ENCODE peak calls at places on chromosomes 5 and 9, in nine cellular contexts. One of them, this sample, is unnamed.

GRCh38 chr5:113112435-113112834 is 135.8 kb downstream of the DCP2 start:
- DNase-seq in left lung: no peak
- DNase-seq in AG10803: peak; percentile 55
- DNase-seq in IMR-90: peak; percentile 68
- DNase-seq in GM06990: no peak
- DNase-seq in hepatocyte: no peak
- DNase-seq in HepG2: no peak
- DNase-seq in colonic mucosa: no peak
- DNase-seq in RWPE1: peak; percentile 49
- DNase-seq in this sample: no peak

GRCh38 chr5:128227984-128228383 is 144.4 kb downstream of the SLC12A2 start:
- DNase-seq in left lung: no peak
- DNase-seq in AG10803: peak; percentile 75
- DNase-seq in IMR-90: peak; percentile 91
- DNase-seq in GM06990: no peak
- DNase-seq in hepatocyte: no peak
- DNase-seq in HepG2: no peak
- DNase-seq in colonic mucosa: no peak
- DNase-seq in RWPE1: peak; percentile 74
- DNase-seq in this sample: peak; percentile 27

GRCh38 chr5:96487859-96488258 is 54.8 kb upstream of the PCSK1 start:
- DNase-seq in left lung: no peak
- DNase-seq in AG10803: peak; percentile 31
- DNase-seq in IMR-90: no peak
- DNase-seq in GM06990: no peak
- DNase-seq in hepatocyte: no peak
- DNase-seq in HepG2: no peak
- DNase-seq in colonic mucosa: no peak
- DNase-seq in RWPE1: no peak
- DNase-seq in this sample: no peak

GRCh38 chr5:126490167-126490937 is 67.1 kb downstream of the GRAMD2B start:
- DNase-seq in left lung: no peak
- DNase-seq in AG10803: peak; percentile 90
- DNase-seq in IMR-90: no peak
- DNase-seq in GM06990: no peak
- DNase-seq in hepatocyte: no peak
- DNase-seq in HepG2: no peak
- DNase-seq in colonic mucosa: no peak
- DNase-seq in RWPE1: no peak
- DNase-seq in this sample: no peak

GRCh38 chr5:122751293-122751753 is 23.6 kb upstream of the SNX2 start:
- DNase-seq in left lung: no peak
- DNase-seq in AG10803: peak; percentile 18
- DNase-seq in IMR-90: peak; percentile 17
- DNase-seq in GM06990: no peak
- DNase-seq in hepatocyte: peak; percentile 77
- DNase-seq in HepG2: no peak
- DNase-seq in colonic mucosa: no peak
- DNase-seq in RWPE1: peak; percentile 72
- DNase-seq in this sample: no peak

GRCh38 chr9:6270896-6271295 is 55.3 kb downstream of the IL33 start:
- DNase-seq in left lung: no peak
- DNase-seq in AG10803: no peak
- DNase-seq in IMR-90: no peak
- DNase-seq in GM06990: no peak
- DNase-seq in hepatocyte: no peak
- DNase-seq in HepG2: no peak
- DNase-seq in colonic mucosa: no peak
- DNase-seq in RWPE1: no peak
- DNase-seq in this sample: no peak

GRCh38 chr5:59236448-59236847 is 653.6 kb downstream of the RAB3C start:
- DNase-seq in left lung: no peak
- DNase-seq in AG10803: no peak
- DNase-seq in IMR-90: no peak
- DNase-seq in GM06990: no peak
- DNase-seq in hepatocyte: no peak
- DNase-seq in HepG2: no peak
- DNase-seq in colonic mucosa: no peak
- DNase-seq in RWPE1: no peak
- DNase-seq in this sample: no peak

GRCh38 chr5:154220625-154221024 is 30.1 kb downstream of the GALNT10 start:
- DNase-seq in left lung: no peak
- DNase-seq in AG10803: peak; percentile 77
- DNase-seq in IMR-90: peak; percentile 86
- DNase-seq in GM06990: no peak
- DNase-seq in hepatocyte: no peak
- DNase-seq in HepG2: no peak
- DNase-seq in colonic mucosa: no peak
- DNase-seq in RWPE1: peak; percentile 36
- DNase-seq in this sample: no peak

GRCh38 chr5:88889165-88890069 is 6.4 kb upstream of the MEF2C start:
- DNase-seq in left lung: peak; percentile 88
- DNase-seq in AG10803: peak; percentile 42
- DNase-seq in IMR-90: peak; percentile 13
- DNase-seq in GM06990: peak; percentile 86
- DNase-seq in hepatocyte: peak; percentile 49
- DNase-seq in HepG2: no peak
- DNase-seq in colonic mucosa: peak; percentile 37
- DNase-seq in RWPE1: no peak
- DNase-seq in this sample: peak; percentile 77

GRCh38 chr5:176529116-176529823 is 7.9 kb downstream of the RNF44 start:
- DNase-seq in left lung: peak; percentile 63
- DNase-seq in AG10803: no peak
- DNase-seq in IMR-90: no peak
- DNase-seq in GM06990: peak; percentile 46
- DNase-seq in hepatocyte: no peak
- DNase-seq in HepG2: no peak
- DNase-seq in colonic mucosa: no peak
- DNase-seq in RWPE1: no peak
- DNase-seq in this sample: no peak

GRCh38 chr5:17305024-17305423 is 87.6 kb downstream of the BASP1 start:
- DNase-seq in left lung: no peak
- DNase-seq in AG10803: no peak
- DNase-seq in IMR-90: peak; percentile 76
- DNase-seq in GM06990: no peak
- DNase-seq in hepatocyte: peak; percentile 31
- DNase-seq in HepG2: no peak
- DNase-seq in colonic mucosa: no peak
- DNase-seq in RWPE1: no peak
- DNase-seq in this sample: no peak

GRCh38 chr5:41835625-41836024 is 34.6 kb downstream of the OXCT1 start:
- DNase-seq in left lung: no peak
- DNase-seq in AG10803: peak; percentile 82
- DNase-seq in IMR-90: peak; percentile 92
- DNase-seq in GM06990: no peak
- DNase-seq in hepatocyte: peak; percentile 66
- DNase-seq in HepG2: no peak
- DNase-seq in colonic mucosa: no peak
- DNase-seq in RWPE1: peak; percentile 18
- DNase-seq in this sample: peak; percentile 17

GRCh38 chr9:137301086-137301947 is 754 bp downstream of the NRARP start:
- DNase-seq in left lung: peak; percentile 81
- DNase-seq in AG10803: no peak
- DNase-seq in IMR-90: peak; percentile 39
- DNase-seq in GM06990: peak; percentile 73
- DNase-seq in hepatocyte: peak; percentile 83
- DNase-seq in HepG2: no peak
- DNase-seq in colonic mucosa: peak; percentile 32
- DNase-seq in RWPE1: no peak
- DNase-seq in this sample: no peak

GRCh38 chr5:50744761-50745160 is 78.3 kb downstream of the PARP8 start:
- DNase-seq in left lung: no peak
- DNase-seq in AG10803: peak; percentile 38
- DNase-seq in IMR-90: peak; percentile 74
- DNase-seq in GM06990: peak; percentile 23
- DNase-seq in hepatocyte: peak; percentile 16
- DNase-seq in HepG2: no peak
- DNase-seq in colonic mucosa: no peak
- DNase-seq in RWPE1: no peak
- DNase-seq in this sample: no peak

GRCh38 chr5:81393430-81393782 is 528 bp downstream of the ACOT12 start:
- DNase-seq in left lung: no peak
- DNase-seq in AG10803: no peak
- DNase-seq in IMR-90: no peak
- DNase-seq in GM06990: no peak
- DNase-seq in hepatocyte: no peak
- DNase-seq in HepG2: no peak
- DNase-seq in colonic mucosa: no peak
- DNase-seq in RWPE1: no peak
- DNase-seq in this sample: no peak

GRCh38 chr5:81395262-81395661 is 1.3 kb upstream of the ACOT12 start:
- DNase-seq in left lung: no peak
- DNase-seq in AG10803: no peak
- DNase-seq in IMR-90: no peak
- DNase-seq in GM06990: no peak
- DNase-seq in hepatocyte: no peak
- DNase-seq in HepG2: no peak
- DNase-seq in colonic mucosa: no peak
- DNase-seq in RWPE1: no peak
- DNase-seq in this sample: no peak

GRCh38 chr5:81398741-81399140 is 4.8 kb upstream of the ACOT12 start:
- DNase-seq in left lung: no peak
- DNase-seq in AG10803: no peak
- DNase-seq in IMR-90: no peak
- DNase-seq in GM06990: no peak
- DNase-seq in hepatocyte: no peak
- DNase-seq in HepG2: no peak
- DNase-seq in colonic mucosa: no peak
- DNase-seq in RWPE1: no peak
- DNase-seq in this sample: no peak

GRCh38 chr5:81397169-81397568 is 3.2 kb upstream of the ACOT12 start:
- DNase-seq in left lung: no peak
- DNase-seq in AG10803: peak; percentile 40
- DNase-seq in IMR-90: peak; percentile 33
- DNase-seq in GM06990: no peak
- DNase-seq in hepatocyte: no peak
- DNase-seq in HepG2: no peak
- DNase-seq in colonic mucosa: no peak
- DNase-seq in RWPE1: no peak
- DNase-seq in this sample: no peak

GRCh38 chr5:81393783-81394718 is at the start of gene ACOT12:
- DNase-seq in left lung: peak; percentile 78
- DNase-seq in AG10803: no peak
- DNase-seq in IMR-90: peak; percentile 20
- DNase-seq in GM06990: peak; percentile 9
- DNase-seq in hepatocyte: peak; percentile 35
- DNase-seq in HepG2: no peak
- DNase-seq in colonic mucosa: no peak
- DNase-seq in RWPE1: no peak
- DNase-seq in this sample: no peak
- TF ChIP-seq CTCF in left lung: no peak
- TF ChIP-seq CTCF in AG10803: no peak
- TF ChIP-seq CTCF in IMR-90: no peak
- TF ChIP-seq CTCF in GM06990: no peak
- TF ChIP-seq CTCF in hepatocyte: no peak
- TF ChIP-seq CTCF in HepG2: no peak
- TF ChIP-seq CTCF in colonic mucosa: no peak
- TF ChIP-seq CTCF in RWPE1: no peak
- TF ChIP-seq CTCF in this sample: no peak

GRCh38 chr9:37292896-37293295 is 129.6 kb upstream of the GRHPR start:
- DNase-seq in left lung: no peak
- DNase-seq in AG10803: no peak
- DNase-seq in IMR-90: peak; percentile 15
- DNase-seq in GM06990: no peak
- DNase-seq in hepatocyte: no peak
- DNase-seq in HepG2: no peak
- DNase-seq in colonic mucosa: no peak
- DNase-seq in RWPE1: no peak
- DNase-seq in this sample: no peak

GRCh38 chr9:37293664-37294524 is 128.6 kb upstream of the GRHPR start:
- DNase-seq in left lung: no peak
- DNase-seq in AG10803: peak; percentile 64
- DNase-seq in IMR-90: peak; percentile 32
- DNase-seq in GM06990: peak; percentile 74
- DNase-seq in hepatocyte: no peak
- DNase-seq in HepG2: no peak
- DNase-seq in colonic mucosa: no peak
- DNase-seq in RWPE1: no peak
- DNase-seq in this sample: no peak

GRCh38 chr9:37297592-37297991 is 124.9 kb upstream of the GRHPR start:
- DNase-seq in left lung: no peak
- DNase-seq in AG10803: no peak
- DNase-seq in IMR-90: no peak
- DNase-seq in GM06990: no peak
- DNase-seq in hepatocyte: no peak
- DNase-seq in HepG2: no peak
- DNase-seq in colonic mucosa: no peak
- DNase-seq in RWPE1: no peak
- DNase-seq in this sample: no peak

GRCh38 chr9:37295178-37295577 is 127.3 kb upstream of the GRHPR start:
- DNase-seq in left lung: no peak
- DNase-seq in AG10803: no peak
- DNase-seq in IMR-90: no peak
- DNase-seq in GM06990: no peak
- DNase-seq in hepatocyte: no peak
- DNase-seq in HepG2: no peak
- DNase-seq in colonic mucosa: no peak
- DNase-seq in RWPE1: no peak
- DNase-seq in this sample: no peak

DNA sequence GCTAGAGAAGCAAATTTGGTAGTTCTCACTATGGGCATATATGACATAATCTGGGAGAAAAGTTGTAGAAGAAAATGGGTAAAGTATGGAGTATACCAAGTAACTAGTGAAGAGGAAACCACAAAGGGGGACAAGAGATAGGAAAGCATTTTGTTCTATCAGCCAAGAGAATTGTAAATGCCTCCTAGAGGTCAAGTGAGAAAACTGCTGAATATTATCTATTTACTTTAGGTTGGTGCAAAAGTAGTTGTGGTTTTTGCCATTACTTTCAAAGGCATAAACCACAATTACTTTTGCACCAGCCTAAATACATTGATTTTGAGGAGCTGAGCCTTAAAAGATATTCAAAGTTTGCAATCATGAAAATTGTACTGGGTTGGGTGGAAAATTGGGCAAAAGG is 126.7 kb upstream of the GRHPR start:
- DNase-seq in left lung: no peak
- DNase-seq in AG10803: no peak
- DNase-seq in IMR-90: no peak
- DNase-seq in GM06990: no peak
- DNase-seq in hepatocyte: no peak
- DNase-seq in HepG2: no peak
- DNase-seq in colonic mucosa: no peak
- DNase-seq in RWPE1: no peak
- DNase-seq in this sample: no peak
- TF ChIP-seq CTCF in left lung: no peak
- TF ChIP-seq CTCF in AG10803: no peak
- TF ChIP-seq CTCF in IMR-90: no peak
- TF ChIP-seq CTCF in GM06990: peak; percentile 35
- TF ChIP-seq CTCF in hepatocyte: peak; percentile 3
- TF ChIP-seq CTCF in HepG2: no peak
- TF ChIP-seq CTCF in colonic mucosa: no peak
- TF ChIP-seq CTCF in RWPE1: peak; percentile 18
- TF ChIP-seq CTCF in this sample: no peak

GRCh38 chr5:173451031-173451430 is 122.8 kb upstream of the STC2 start:
- DNase-seq in left lung: no peak
- DNase-seq in AG10803: no peak
- DNase-seq in IMR-90: peak; percentile 28
- DNase-seq in GM06990: no peak
- DNase-seq in hepatocyte: peak; percentile 26
- DNase-seq in HepG2: peak; percentile 49
- DNase-seq in colonic mucosa: no peak
- DNase-seq in RWPE1: peak; percentile 31
- DNase-seq in this sample: no peak
- TF ChIP-seq CTCF in left lung: no peak
- TF ChIP-seq CTCF in AG10803: peak; percentile 35
- TF ChIP-seq CTCF in IMR-90: peak; percentile 27
- TF ChIP-seq CTCF in GM06990: peak; percentile 79
- TF ChIP-seq CTCF in hepatocyte: peak; percentile 22
- TF ChIP-seq CTCF in HepG2: peak; percentile 69
- TF ChIP-seq CTCF in colonic mucosa: no peak
- TF ChIP-seq CTCF in RWPE1: no peak
- TF ChIP-seq CTCF in this sample: no peak

GRCh38 chr5:180525363-180525762 is 31.2 kb downstream of the CNOT6 start:
- DNase-seq in left lung: no peak
- DNase-seq in AG10803: no peak
- DNase-seq in IMR-90: no peak
- DNase-seq in GM06990: no peak
- DNase-seq in hepatocyte: no peak
- DNase-seq in HepG2: no peak
- DNase-seq in colonic mucosa: no peak
- DNase-seq in RWPE1: no peak
- DNase-seq in this sample: no peak
- TF ChIP-seq CTCF in left lung: no peak
- TF ChIP-seq CTCF in AG10803: no peak
- TF ChIP-seq CTCF in IMR-90: no peak
- TF ChIP-seq CTCF in GM06990: no peak
- TF ChIP-seq CTCF in hepatocyte: no peak
- TF ChIP-seq CTCF in HepG2: no peak
- TF ChIP-seq CTCF in colonic mucosa: no peak
- TF ChIP-seq CTCF in RWPE1: no peak
- TF ChIP-seq CTCF in this sample: no peak